ENCODE peak calls at places on chromosome 17, in five cellular contexts. U, J, A, T and P are unnamed samples.
A peak's percentile ranks its signal among the peaks of the same experiment; 100 is the strongest.

GRCh38 chr17:40326014-40326831 is 17.2 kb downstream of the RARA start:
- DNase-seq in A (no peak), T (no peak), U (no peak), J (no peak), P (no peak)

GRCh38 chr17:66135896-66136295 is 56.0 kb downstream of the CEP112 start:
- DNase-seq in A (no peak), U (no peak), J (no peak), T (no peak), P (no peak)

GRCh38 chr17:44363613-44364159 is at the start of gene FAM171A2:
- DNase-seq in U (peak; percentile 43), J (peak; percentile 74), A (peak; percentile 61), T (peak; percentile 43), P (peak; percentile 24)

GRCh38 chr17:32929288-32929574 is 1.3 kb downstream of the TMEM98 start:
- DNase-seq in A (no peak), T (no peak), U (peak; percentile 18), J (no peak), P (no peak)

GRCh38 chr17:8846768-8847211 is 20.7 kb downstream of the PIK3R6 start:
- DNase-seq in T (peak; percentile 68), A (peak; percentile 34), J (no peak), U (peak; percentile 56), P (peak; percentile 15)

GRCh38 chr17:28974451-28974850 is 23.1 kb upstream of the PHF12 start:
- DNase-seq in J (no peak), U (no peak), T (no peak), A (no peak), P (no peak)

GRCh38 chr17:78716814-78717393 is 65.2 kb downstream of the CYTH1 start:
- DNase-seq in J (peak; percentile 85), A (peak; percentile 71), U (peak; percentile 43), T (peak; percentile 55), P (peak; percentile 31)

GRCh38 chr17:50201226-50201854 is at the start of gene COL1A1:
- DNase-seq in J (no peak), T (peak; percentile 94), U (peak; percentile 86), A (peak; percentile 80), P (peak; percentile 91)

GRCh38 chr17:77707546-77707945 is 251.0 kb upstream of the TNRC6C start:
- DNase-seq in U (no peak), A (no peak), J (no peak), T (no peak), P (no peak)

GRCh38 chr17:44187131-44187899 is 543 bp downstream of the TMUB2 start:
- DNase-seq in U (peak; percentile 42), J (no peak), A (no peak), T (peak; percentile 63), P (peak; percentile 26)

GRCh38 chr17:298791-299450 is 53.7 kb downstream of the RPH3AL start:
- DNase-seq in J (no peak), T (peak; percentile 4), A (peak; percentile 65), U (no peak), P (no peak)

GRCh38 chr17:6948562-6948961 is 47.3 kb upstream of the ALOX12 start:
- DNase-seq in U (no peak), A (no peak), J (no peak), T (no peak), P (no peak)

GRCh38 chr17:20721151-20721550 is 141.6 kb downstream of the CDRT15L2 start:
- DNase-seq in U (peak; percentile 4), J (no peak), T (peak; percentile 6), A (no peak), P (no peak)

GRCh38 chr17:1323336-1323735 is 43.9 kb downstream of the TRARG1 start:
- DNase-seq in T (peak; percentile 23), U (no peak), A (no peak), J (no peak), P (no peak)

GRCh38 chr17:8468988-8469387 is 33.3 kb downstream of the NDEL1 start:
- DNase-seq in T (no peak), A (no peak), U (no peak), J (no peak), P (no peak)

GRCh38 chr17:49162866-49163265 is 30.3 kb downstream of the B4GALNT2 start:
- DNase-seq in A (no peak), T (no peak), U (no peak), J (no peak), P (no peak)

GRCh38 chr17:47009759-47010594 is 30.9 kb upstream of the RPRML start:
- DNase-seq in J (no peak), A (no peak), T (no peak), U (peak; percentile 16), P (no peak)

GRCh38 chr17:40121191-40121885 is 433 bp upstream of the MSL1 start:
- DNase-seq in T (peak; percentile 55), A (peak; percentile 56), U (peak; percentile 51), J (peak; percentile 71), P (peak; percentile 56)

GRCh38 chr17:54280741-54281140 is 458.0 kb downstream of the KIF2B start:
- DNase-seq in T (no peak), J (no peak), A (no peak), U (no peak), P (no peak)

GRCh38 chr17:28925912-28926365 is 23.1 kb upstream of the DHRS13 start:
- DNase-seq in J (no peak), A (no peak), T (peak; percentile 74), U (peak; percentile 93), P (peak; percentile 83)

GRCh38 chr17:8162232-8162996 is at the start of gene VAMP2:
- DNase-seq in A (peak; percentile 89), J (peak; percentile 56), U (peak; percentile 52), T (peak; percentile 55), P (peak; percentile 48)

GRCh38 chr17:63537991-63538692 is 12.1 kb upstream of the DCAF7 start:
- DNase-seq in T (no peak), U (peak; percentile 1), J (no peak), A (no peak), P (no peak)

GRCh38 chr17:35683588-35683987 is 47.9 kb upstream of the RASL10B start:
- DNase-seq in U (no peak), J (no peak), A (no peak), T (no peak), P (no peak)

GRCh38 chr17:54982399-54982798 is 13.8 kb downstream of the STXBP4 start:
- DNase-seq in J (no peak), T (peak; percentile 66), A (no peak), U (peak; percentile 78), P (peak; percentile 72)

GRCh38 chr17:75691371-75692290 is 24.5 kb downstream of the SAP30BP start:
- DNase-seq in U (peak; percentile 94), A (no peak), T (no peak), J (no peak), P (peak; percentile 90)

GRCh38 chr17:73343168-73343634 is 31.4 kb upstream of the CDC42EP4 start:
- DNase-seq in T (peak; percentile 81), A (peak; percentile 66), U (peak; percentile 84), J (no peak), P (peak; percentile 86)

GRCh38 chr17:50565559-50566350 is 5.2 kb downstream of the CACNA1G start:
- DNase-seq in J (peak; percentile 63), T (no peak), U (no peak), A (no peak), P (no peak)

GRCh38 chr17:5122586-5123342 is 6.9 kb downstream of the USP6 start:
- DNase-seq in A (peak; percentile 18), T (no peak), J (no peak), U (no peak), P (no peak)

GRCh38 chr17:1252203-1252608 is 18.0 kb upstream of the BHLHA9 start:
- DNase-seq in A (peak; percentile 63), U (peak; percentile 52), T (peak; percentile 55), J (no peak), P (no peak)

GRCh38 chr17:56909742-56910508 is 3.9 kb downstream of the TRIM25 start:
- DNase-seq in T (peak; percentile 45), U (no peak), J (no peak), A (no peak), P (no peak)
- H3K4me3 ChIP-seq in T (peak overlapping the region; percentile 56), U (peak overlapping the region; percentile 7), J (no peak overlapping the region), A (peak overlapping the region; percentile 97), P (no peak overlapping the region)

DNA sequence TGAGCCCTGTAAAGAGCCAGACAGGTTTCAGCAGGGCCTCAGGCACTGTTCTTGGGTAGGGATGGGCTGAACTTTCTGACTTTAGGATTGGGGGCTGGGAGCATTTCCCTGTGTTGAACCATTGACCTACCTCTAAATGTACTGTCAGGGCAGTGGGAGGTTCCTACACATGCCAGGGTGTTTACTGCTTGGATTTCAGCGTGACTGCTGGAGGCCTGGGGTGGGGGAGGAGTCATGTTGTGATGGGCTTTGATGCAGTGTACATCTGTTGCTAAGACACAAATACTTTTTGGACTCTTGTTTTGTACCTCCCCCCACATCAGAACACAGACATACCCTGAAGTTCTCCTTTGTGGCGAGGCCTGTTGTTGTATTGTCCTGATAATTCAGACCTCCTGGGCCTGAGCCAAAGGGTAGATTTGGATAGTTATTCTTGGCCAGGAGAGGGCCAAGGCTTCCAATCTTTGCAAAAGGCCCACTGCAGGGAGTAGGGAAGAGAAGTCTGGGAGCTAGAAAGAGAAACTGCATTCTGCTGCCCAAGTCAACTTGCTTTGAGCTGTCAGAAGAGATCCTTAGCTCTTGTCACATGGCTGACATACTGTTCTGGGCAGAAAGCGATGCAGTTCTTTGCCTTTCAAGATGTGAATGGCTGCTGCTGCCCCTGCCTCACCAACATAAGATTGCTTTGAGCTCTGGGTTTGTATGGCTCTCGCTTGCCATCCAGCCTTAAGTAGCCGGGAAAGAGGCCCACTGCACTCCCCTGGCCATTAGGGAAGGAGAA is 3.7 kb downstream of the NFE2L1 start:
- DNase-seq in A (peak; percentile 82), T (peak; percentile 99), U (peak; percentile 86), J (no peak), P (peak; percentile 96)
- H3K4me3 ChIP-seq in A (peak overlapping the region; percentile 89), T (peak overlapping the region; percentile 69), U (no peak overlapping the region), J (no peak overlapping the region), P (peak overlapping the region; percentile 31)

DNA sequence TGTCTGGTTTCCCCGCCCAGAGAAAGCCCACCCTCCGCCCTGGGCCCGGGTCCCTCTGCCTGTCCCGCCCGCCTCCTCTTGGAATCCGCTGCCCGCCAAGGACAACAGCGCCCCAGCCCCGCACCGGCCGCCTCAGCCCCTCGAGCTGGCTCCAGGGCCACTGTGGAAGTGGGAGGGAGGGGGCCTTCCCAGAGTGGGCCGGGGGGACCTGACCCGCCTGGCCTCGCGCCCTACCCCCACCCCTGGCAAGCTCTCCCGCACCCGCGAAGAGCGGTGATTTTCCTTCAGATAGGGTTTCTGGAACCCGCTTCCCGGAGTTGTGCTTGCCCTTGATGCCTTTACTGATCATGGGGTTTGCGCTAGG is 2.3 kb upstream of the CBX8 start:
- DNase-seq in J (no peak), T (no peak), A (no peak), U (no peak), P (no peak)
- H3K4me3 ChIP-seq in J (no peak overlapping the region), T (no peak overlapping the region), A (no peak overlapping the region), U (no peak overlapping the region), P (no peak overlapping the region)

DNA sequence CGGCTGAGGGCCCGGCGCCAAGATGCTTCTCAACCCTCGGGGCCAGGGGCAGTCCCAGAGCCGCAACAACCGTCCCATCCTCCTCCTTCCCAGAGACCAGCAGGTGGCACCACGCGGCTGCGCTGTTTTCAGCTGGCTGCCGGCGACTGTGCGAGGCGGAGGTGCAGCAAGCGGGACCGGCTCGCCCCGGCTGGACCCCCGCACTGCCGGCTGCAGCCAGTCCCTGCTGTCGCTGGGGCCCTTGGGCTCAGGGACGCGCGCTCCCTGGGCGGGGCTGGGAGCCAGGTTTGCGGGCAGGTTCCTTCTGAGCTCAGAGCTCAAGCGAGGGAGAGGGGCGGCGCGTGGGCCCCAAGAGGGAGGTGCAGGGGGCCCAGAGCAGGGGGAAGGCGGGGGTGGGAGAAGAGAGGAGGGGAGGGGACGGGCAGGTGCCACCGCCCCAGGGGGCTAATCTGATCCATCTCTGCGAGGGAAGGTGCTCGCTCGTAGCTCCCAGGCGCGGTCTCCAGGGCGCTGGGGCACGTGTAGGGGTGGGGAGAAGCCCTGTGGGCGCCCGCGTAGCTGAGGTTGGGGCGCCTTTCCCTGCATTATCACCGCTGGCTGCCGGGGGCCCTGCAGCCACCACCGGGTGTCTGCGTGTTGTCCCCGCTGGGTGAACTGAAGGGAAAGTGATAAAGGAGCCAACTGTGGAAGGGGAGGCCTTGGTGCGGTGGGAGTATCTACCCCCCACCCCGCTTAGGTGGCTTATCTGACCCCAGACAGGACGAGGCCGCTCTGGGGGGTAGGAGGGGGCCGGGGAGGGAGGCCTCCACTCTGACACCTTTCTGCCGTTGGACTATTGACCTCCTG is 24.2 kb downstream of the STAT5A start:
- DNase-seq in A (peak; percentile 87), T (peak; percentile 73), U (peak; percentile 70), J (peak; percentile 86), P (peak; percentile 80)
- H3K4me3 ChIP-seq in A (peak overlapping the region; percentile 17), T (no peak overlapping the region), U (no peak overlapping the region), J (no peak overlapping the region), P (no peak overlapping the region)